ENCODE peak calls at places on chromosomes 11 and 22, in six cellular contexts. One of them, this sample, is unnamed.
A peak's percentile ranks its signal among the peaks of the same experiment; 100 is the strongest.

GRCh38 chr11:102552447-102553200 is 22.1 kb upstream of the MMP7 start:
- DNase-seq in CD4-positive, CD25-positive, alpha-beta regulatory T cell: no peak
- DNase-seq in thoracic aorta: no peak
- DNase-seq in pancreas: peak; percentile 15
- DNase-seq in WERI-Rb-1: no peak
- DNase-seq in RWPE2: no peak
- DNase-seq in this sample: no peak

GRCh38 chr11:94968334-94968958 is 4.9 kb downstream of the CWC15 start:
- DNase-seq in RWPE2: no peak
- DNase-seq in thoracic aorta: no peak
- DNase-seq in CD4-positive, CD25-positive, alpha-beta regulatory T cell: no peak
- DNase-seq in pancreas: no peak
- DNase-seq in WERI-Rb-1: no peak
- DNase-seq in this sample: peak; percentile 6

GRCh38 chr11:43573233-43573632 is 107.3 kb upstream of the HSD17B12 start:
- DNase-seq in CD4-positive, CD25-positive, alpha-beta regulatory T cell: no peak
- DNase-seq in WERI-Rb-1: peak; percentile 47
- DNase-seq in pancreas: no peak
- DNase-seq in thoracic aorta: no peak
- DNase-seq in RWPE2: no peak
- DNase-seq in this sample: peak; percentile 75

GRCh38 chr11:70383664-70384395 is 14.5 kb upstream of the CTTN start:
- DNase-seq in CD4-positive, CD25-positive, alpha-beta regulatory T cell: no peak
- DNase-seq in pancreas: no peak
- DNase-seq in thoracic aorta: no peak
- DNase-seq in RWPE2: no peak
- DNase-seq in WERI-Rb-1: no peak
- DNase-seq in this sample: no peak

GRCh38 chr22:36948273-36949055 is 35.0 kb downstream of the CSF2RB start:
- DNase-seq in WERI-Rb-1: no peak
- DNase-seq in pancreas: no peak
- DNase-seq in thoracic aorta: no peak
- DNase-seq in RWPE2: no peak
- DNase-seq in CD4-positive, CD25-positive, alpha-beta regulatory T cell: no peak
- DNase-seq in this sample: no peak

GRCh38 chr11:34158661-34159060 is 53.2 kb downstream of the NAT10 start:
- DNase-seq in CD4-positive, CD25-positive, alpha-beta regulatory T cell: no peak
- DNase-seq in pancreas: no peak
- DNase-seq in RWPE2: no peak
- DNase-seq in WERI-Rb-1: no peak
- DNase-seq in thoracic aorta: no peak
- DNase-seq in this sample: no peak

GRCh38 chr11:111427471-111427912 is 48.4 kb upstream of the POU2AF1 start:
- DNase-seq in CD4-positive, CD25-positive, alpha-beta regulatory T cell: no peak
- DNase-seq in thoracic aorta: no peak
- DNase-seq in RWPE2: no peak
- DNase-seq in pancreas: no peak
- DNase-seq in WERI-Rb-1: no peak
- DNase-seq in this sample: no peak

GRCh38 chr22:49858827-49859226 is 5.2 kb downstream of the ZBED4 start:
- DNase-seq in RWPE2: no peak
- DNase-seq in pancreas: no peak
- DNase-seq in thoracic aorta: no peak
- DNase-seq in WERI-Rb-1: no peak
- DNase-seq in CD4-positive, CD25-positive, alpha-beta regulatory T cell: no peak
- DNase-seq in this sample: peak; percentile 10

GRCh38 chr11:70501026-70501901 is 102.9 kb downstream of the CTTN start:
- DNase-seq in CD4-positive, CD25-positive, alpha-beta regulatory T cell: no peak
- DNase-seq in RWPE2: peak; percentile 52
- DNase-seq in pancreas: no peak
- DNase-seq in WERI-Rb-1: peak; percentile 9
- DNase-seq in thoracic aorta: no peak
- DNase-seq in this sample: no peak

GRCh38 chr11:33531743-33532181 is 168.9 kb downstream of the C11orf91 start:
- DNase-seq in thoracic aorta: no peak
- DNase-seq in WERI-Rb-1: no peak
- DNase-seq in RWPE2: no peak
- DNase-seq in CD4-positive, CD25-positive, alpha-beta regulatory T cell: no peak
- DNase-seq in pancreas: no peak
- DNase-seq in this sample: no peak

GRCh38 chr11:3995949-3996554 is 98.5 kb upstream of the RRM1 start:
- DNase-seq in thoracic aorta: no peak
- DNase-seq in CD4-positive, CD25-positive, alpha-beta regulatory T cell: no peak
- DNase-seq in RWPE2: no peak
- DNase-seq in WERI-Rb-1: no peak
- DNase-seq in pancreas: no peak
- DNase-seq in this sample: no peak

GRCh38 chr11:102469196-102469821 is 16.7 kb upstream of the TMEM123 start:
- DNase-seq in CD4-positive, CD25-positive, alpha-beta regulatory T cell: no peak
- DNase-seq in RWPE2: no peak
- DNase-seq in thoracic aorta: no peak
- DNase-seq in WERI-Rb-1: no peak
- DNase-seq in pancreas: peak; percentile 22
- DNase-seq in this sample: no peak

GRCh38 chr11:43845816-43846215 is 34.8 kb upstream of the ALKBH3 start:
- DNase-seq in WERI-Rb-1: no peak
- DNase-seq in thoracic aorta: no peak
- DNase-seq in RWPE2: no peak
- DNase-seq in CD4-positive, CD25-positive, alpha-beta regulatory T cell: no peak
- DNase-seq in pancreas: no peak
- DNase-seq in this sample: no peak

GRCh38 chr11:105100976-105101630 is 38.5 kb downstream of the CARD18 start:
- DNase-seq in thoracic aorta: no peak
- DNase-seq in pancreas: no peak
- DNase-seq in WERI-Rb-1: no peak
- DNase-seq in CD4-positive, CD25-positive, alpha-beta regulatory T cell: no peak
- DNase-seq in RWPE2: no peak
- DNase-seq in this sample: no peak

GRCh38 chr22:39617342-39617741 is 46.8 kb downstream of the CACNA1I start:
- DNase-seq in WERI-Rb-1: no peak
- DNase-seq in thoracic aorta: no peak
- DNase-seq in RWPE2: no peak
- DNase-seq in pancreas: no peak
- DNase-seq in CD4-positive, CD25-positive, alpha-beta regulatory T cell: no peak
- DNase-seq in this sample: peak; percentile 77

GRCh38 chr22:48490513-48491411 is 1336.9 kb downstream of the BRD1 start:
- DNase-seq in RWPE2: no peak
- DNase-seq in pancreas: no peak
- DNase-seq in thoracic aorta: no peak
- DNase-seq in WERI-Rb-1: no peak
- DNase-seq in CD4-positive, CD25-positive, alpha-beta regulatory T cell: no peak
- DNase-seq in this sample: peak; percentile 78

GRCh38 chr11:44030276-44030932 is 17.4 kb upstream of the ACCSL start:
- DNase-seq in pancreas: no peak
- DNase-seq in WERI-Rb-1: peak; percentile 59
- DNase-seq in thoracic aorta: no peak
- DNase-seq in CD4-positive, CD25-positive, alpha-beta regulatory T cell: no peak
- DNase-seq in RWPE2: no peak
- DNase-seq in this sample: peak; percentile 46

GRCh38 chr22:41561335-41561734 is 525 bp downstream of the CSDC2 start:
- DNase-seq in RWPE2: no peak
- DNase-seq in thoracic aorta: no peak
- DNase-seq in CD4-positive, CD25-positive, alpha-beta regulatory T cell: no peak
- DNase-seq in WERI-Rb-1: peak; percentile 46
- DNase-seq in pancreas: no peak
- DNase-seq in this sample: peak; percentile 79

GRCh38 chr11:116257092-116257491 is 515.7 kb downstream of the BUD13 start:
- DNase-seq in pancreas: no peak
- DNase-seq in CD4-positive, CD25-positive, alpha-beta regulatory T cell: no peak
- DNase-seq in WERI-Rb-1: no peak
- DNase-seq in RWPE2: no peak
- DNase-seq in thoracic aorta: no peak
- DNase-seq in this sample: no peak

GRCh38 chr11:116256155-116256554 is 516.6 kb downstream of the BUD13 start:
- DNase-seq in CD4-positive, CD25-positive, alpha-beta regulatory T cell: no peak
- DNase-seq in thoracic aorta: no peak
- DNase-seq in RWPE2: no peak
- DNase-seq in WERI-Rb-1: no peak
- DNase-seq in pancreas: no peak
- DNase-seq in this sample: no peak

GRCh38 chr11:116261616-116262015 is 511.2 kb downstream of the BUD13 start:
- DNase-seq in RWPE2: no peak
- DNase-seq in CD4-positive, CD25-positive, alpha-beta regulatory T cell: no peak
- DNase-seq in WERI-Rb-1: peak; percentile 83
- DNase-seq in pancreas: no peak
- DNase-seq in thoracic aorta: no peak
- DNase-seq in this sample: no peak

GRCh38 chr11:116257871-116258270 is 514.9 kb downstream of the BUD13 start:
- DNase-seq in WERI-Rb-1: no peak
- DNase-seq in thoracic aorta: no peak
- DNase-seq in CD4-positive, CD25-positive, alpha-beta regulatory T cell: no peak
- DNase-seq in pancreas: no peak
- DNase-seq in RWPE2: no peak
- DNase-seq in this sample: no peak

GRCh38 chr11:116258821-116259220 is 514.0 kb downstream of the BUD13 start:
- DNase-seq in CD4-positive, CD25-positive, alpha-beta regulatory T cell: no peak
- DNase-seq in thoracic aorta: no peak
- DNase-seq in pancreas: no peak
- DNase-seq in WERI-Rb-1: no peak
- DNase-seq in RWPE2: no peak
- DNase-seq in this sample: no peak
- H3K27me3 ChIP-seq in CD4-positive, CD25-positive, alpha-beta regulatory T cell: peaks cover 2% of the 10 kb centered on the region
- H3K27me3 ChIP-seq in thoracic aorta: no peaks in the 10 kb centered on the region
- H3K27me3 ChIP-seq in pancreas: no peaks in the 10 kb centered on the region
- H3K27me3 ChIP-seq in WERI-Rb-1: no peaks in the 10 kb centered on the region
- H3K27me3 ChIP-seq in RWPE2: peaks cover 4% of the 10 kb centered on the region
- H3K27me3 ChIP-seq in this sample: no peaks in the 10 kb centered on the region

DNA sequence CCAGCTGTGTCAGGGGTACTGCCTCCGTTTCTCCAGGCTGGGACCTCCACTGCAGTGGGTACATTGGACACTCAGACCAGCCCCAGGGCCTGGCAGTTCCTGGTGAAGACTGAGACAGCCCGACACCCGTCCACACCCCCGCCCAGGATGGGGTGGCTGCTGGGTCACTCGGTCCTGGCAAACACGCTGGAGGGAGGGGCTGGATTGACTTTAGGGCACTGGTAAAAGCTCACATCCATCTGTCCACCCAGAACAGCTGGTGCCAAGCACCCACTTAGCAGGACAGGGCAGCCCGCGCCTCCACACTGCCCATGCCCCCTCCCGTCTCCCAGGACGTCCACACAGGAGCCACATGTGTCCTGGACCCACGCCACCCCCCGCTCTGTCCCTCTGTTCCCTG is 10.7 kb upstream of the TBX1 start:
- DNase-seq in WERI-Rb-1: no peak
- DNase-seq in RWPE2: no peak
- DNase-seq in CD4-positive, CD25-positive, alpha-beta regulatory T cell: no peak
- DNase-seq in pancreas: no peak
- DNase-seq in thoracic aorta: no peak
- DNase-seq in this sample: no peak
- H3K27me3 ChIP-seq in WERI-Rb-1: no peaks in the 10 kb centered on the region
- H3K27me3 ChIP-seq in RWPE2: peaks cover 4% of the 10 kb centered on the region
- H3K27me3 ChIP-seq in CD4-positive, CD25-positive, alpha-beta regulatory T cell: peaks cover 3% of the 10 kb centered on the region
- H3K27me3 ChIP-seq in pancreas: no peaks in the 10 kb centered on the region
- H3K27me3 ChIP-seq in thoracic aorta: peaks cover 4% of the 10 kb centered on the region
- H3K27me3 ChIP-seq in this sample: peaks cover 21% of the 10 kb centered on the region

GRCh38 chr11:75522645-75523044 is 3.1 kb downstream of the GDPD5 start:
- DNase-seq in pancreas: no peak
- DNase-seq in thoracic aorta: no peak
- DNase-seq in RWPE2: no peak
- DNase-seq in WERI-Rb-1: no peak
- DNase-seq in CD4-positive, CD25-positive, alpha-beta regulatory T cell: no peak
- DNase-seq in this sample: no peak
- H3K27me3 ChIP-seq in pancreas: no peaks in the 10 kb centered on the region
- H3K27me3 ChIP-seq in thoracic aorta: no peaks in the 10 kb centered on the region
- H3K27me3 ChIP-seq in RWPE2: no peaks in the 10 kb centered on the region
- H3K27me3 ChIP-seq in WERI-Rb-1: no peaks in the 10 kb centered on the region
- H3K27me3 ChIP-seq in CD4-positive, CD25-positive, alpha-beta regulatory T cell: no peaks in the 10 kb centered on the region
- H3K27me3 ChIP-seq in this sample: peaks cover 28% of the 10 kb centered on the region

GRCh38 chr22:27217154-27217553 is 559.8 kb downstream of the MIAT start:
- DNase-seq in thoracic aorta: no peak
- DNase-seq in WERI-Rb-1: no peak
- DNase-seq in RWPE2: no peak
- DNase-seq in CD4-positive, CD25-positive, alpha-beta regulatory T cell: no peak
- DNase-seq in pancreas: no peak
- DNase-seq in this sample: no peak
- H3K27me3 ChIP-seq in thoracic aorta: no peaks in the 10 kb centered on the region
- H3K27me3 ChIP-seq in WERI-Rb-1: no peaks in the 10 kb centered on the region
- H3K27me3 ChIP-seq in RWPE2: no peaks in the 10 kb centered on the region
- H3K27me3 ChIP-seq in CD4-positive, CD25-positive, alpha-beta regulatory T cell: no peaks in the 10 kb centered on the region
- H3K27me3 ChIP-seq in pancreas: no peaks in the 10 kb centered on the region
- H3K27me3 ChIP-seq in this sample: no peaks in the 10 kb centered on the region

This sample was measured in H7.